ENCODE peak calls at places on chromosomes 11 and 22, in six cellular contexts. B is psoas muscle, E is body of pancreas, M is SK-N-SH, Q is left ventricle myocardium inferior, P is heart left ventricle. F is an unnamed sample. For H3K27me3, the result is how much of the 10 kb centered on the place peaks cover.

GRCh38 chr11:17779861-17780594 is 45.4 kb downstream of the KCNC1 start:
- DNase-seq in B (no peak), E (no peak), M (no peak), Q (no peak), P (no peak), F (no peak)

GRCh38 chr22:23533328-23533762 is 46.7 kb downstream of the IGLL1 start:
- DNase-seq in B (peak), E (no peak), M (peak), Q (no peak), P (peak), F (peak)

GRCh38 chr11:64723907-64724862 is 1.2 kb upstream of the NRXN2 start:
- DNase-seq in B (no peak), E (no peak), M (peak), Q (no peak), P (no peak), F (no peak)

GRCh38 chr22:22210889-22211833 is 33.4 kb upstream of the VPREB1 start:
- DNase-seq in B (no peak), E (no peak), M (no peak), Q (no peak), P (no peak), F (no peak)

GRCh38 chr11:22711880-22712279 is 45.5 kb downstream of the GAS2 start:
- DNase-seq in B (no peak), E (peak), M (no peak), Q (peak), P (peak), F (no peak)

GRCh38 chr11:22317656-22318055 is 20.5 kb upstream of the SLC17A6 start:
- DNase-seq in B (no peak), E (no peak), M (no peak), Q (no peak), P (no peak), F (no peak)

GRCh38 chr22:29914165-29914564 is 31.2 kb downstream of the MTMR3 start:
- DNase-seq in B (no peak), E (no peak), M (peak), Q (no peak), P (no peak), F (no peak)

GRCh38 chr11:64888761-64889511 is 10.5 kb upstream of the EHD1 start:
- DNase-seq in B (no peak), E (peak), M (no peak), Q (no peak), P (no peak), F (no peak)

GRCh38 chr11:3000032-3000961 is 8.2 kb upstream of the NAP1L4 start:
- DNase-seq in B (peak), E (peak), M (peak), Q (peak), P (peak), F (no peak)

GRCh38 chr11:12735262-12735661 is 61.0 kb downstream of the TEAD1 start:
- DNase-seq in B (no peak), E (no peak), M (no peak), Q (no peak), P (no peak), F (no peak)

GRCh38 chr11:70090989-70091388 is 12.9 kb downstream of the ANO1 start:
- DNase-seq in B (peak), E (no peak), M (no peak), Q (peak), P (peak), F (no peak)

GRCh38 chr11:121928597-121929580 is 187.1 kb downstream of the BLID start:
- DNase-seq in B (no peak), E (no peak), M (no peak), Q (no peak), P (no peak), F (no peak)

GRCh38 chr11:64854534-64855502 is 10.4 kb upstream of the CDC42BPG start:
- DNase-seq in B (peak), E (peak), M (no peak), Q (peak), P (peak), F (peak)

GRCh38 chr11:110856993-110857812 is 145.0 kb upstream of the ARHGAP20 start:
- DNase-seq in B (no peak), E (no peak), M (no peak), Q (no peak), P (no peak), F (no peak)

GRCh38 chr11:35318977-35319925 is 100.1 kb downstream of the SLC1A2 start:
- DNase-seq in B (no peak), E (no peak), M (no peak), Q (no peak), P (no peak), F (no peak)

GRCh38 chr11:4862447-4863236 is 13.6 kb upstream of the OR51S1 start:
- DNase-seq in B (no peak), E (no peak), M (no peak), Q (no peak), P (no peak), F (no peak)

GRCh38 chr22:43300891-43301676 is 42.1 kb downstream of the SCUBE1 start:
- DNase-seq in B (peak), E (no peak), M (no peak), Q (no peak), P (no peak), F (no peak)

GRCh38 chr11:111604392-111605009 is 2.3 kb downstream of the SIK2 start:
- DNase-seq in B (no peak), E (no peak), M (peak), Q (no peak), P (no peak), F (no peak)

GRCh38 chr11:65251476-65251875 is 10.3 kb upstream of the POLA2 start:
- DNase-seq in B (no peak), E (no peak), M (no peak), Q (no peak), P (no peak), F (no peak)

GRCh38 chr11:86101493-86101892 is 32.6 kb upstream of the PICALM start:
- DNase-seq in B (no peak), E (no peak), M (no peak), Q (no peak), P (no peak), F (no peak)

GRCh38 chr11:111624602-111625001 is 22.4 kb downstream of the SIK2 start:
- DNase-seq in B (no peak), E (no peak), M (no peak), Q (no peak), P (no peak), F (no peak)

GRCh38 chr11:86134580-86135318 is 65.9 kb upstream of the PICALM start:
- DNase-seq in B (no peak), E (no peak), M (no peak), Q (no peak), P (no peak), F (no peak)

GRCh38 chr11:115548878-115549528 is 44.8 kb upstream of the CADM1 start:
- DNase-seq in B (no peak), E (peak), M (no peak), Q (no peak), P (no peak), F (no peak)

GRCh38 chr11:18563090-18563730 is 25.3 kb downstream of the UEVLD start:
- DNase-seq in B (no peak), E (no peak), M (no peak), Q (no peak), P (no peak), F (no peak)

GRCh38 chr11:19453893-19454292 is 213.1 kb upstream of the E2F8 start:
- DNase-seq in B (peak), E (no peak), M (no peak), Q (no peak), P (no peak), F (no peak)

GRCh38 chr22:32723632-32724031 is 77.9 kb upstream of the TIMP3 start:
- DNase-seq in B (peak), E (peak), M (no peak), Q (peak), P (peak), F (peak)

GRCh38 chr11:35675901-35676610 is 13.5 kb downstream of the TRIM44 start:
- DNase-seq in B (no peak), E (no peak), M (no peak), Q (no peak), P (no peak), F (no peak)

GRCh38 chr22:28703436-28703835 is 23.8 kb upstream of the TTC28 start:
- DNase-seq in B (no peak), E (no peak), M (no peak), Q (no peak), P (no peak), F (no peak)

DNA sequence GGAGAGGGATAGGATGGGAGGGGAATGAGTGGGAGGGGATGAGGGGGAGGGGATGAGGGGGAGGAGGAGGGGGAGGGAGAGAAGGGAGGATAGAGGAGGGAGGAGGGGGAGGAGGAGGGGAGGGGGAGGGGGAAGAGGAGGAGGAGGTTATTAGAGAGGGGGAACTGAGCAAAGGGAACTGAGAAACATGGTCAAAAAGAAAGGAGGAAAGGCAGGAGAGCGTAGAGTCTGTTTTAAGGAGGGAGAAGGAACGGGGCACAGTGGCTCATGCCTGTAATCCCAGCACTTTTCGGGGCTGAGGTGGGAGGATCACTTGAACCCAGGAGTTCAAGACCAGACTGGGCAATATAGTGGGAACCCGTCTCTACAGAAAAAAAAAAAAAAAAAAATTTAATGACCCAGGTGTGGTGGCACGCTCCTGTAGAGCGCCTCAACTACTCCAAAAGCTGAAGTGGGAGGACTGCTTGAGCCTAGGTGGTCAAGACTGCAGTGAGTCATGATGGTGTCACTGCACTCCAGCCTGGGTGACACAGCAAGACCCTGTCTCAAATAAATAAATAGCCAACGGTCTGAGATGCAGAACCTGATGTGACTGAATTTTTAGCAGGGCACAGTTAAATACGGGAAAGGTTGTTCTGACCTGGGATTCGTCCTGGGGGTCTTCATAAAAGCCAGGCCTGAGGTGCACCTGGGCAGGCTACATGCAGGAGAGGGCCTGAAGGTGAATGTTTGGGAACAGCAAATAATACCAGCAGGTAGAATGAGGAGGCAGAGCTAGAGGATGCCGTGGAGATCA is 4.0 kb downstream of the B3GNT6 start:
- DNase-seq in B (no peak), E (no peak), M (no peak), Q (no peak), P (no peak), F (no peak)
- H3K27me3 ChIP-seq in B (under half), E (under half), M (under half), Q (half or more), P (under half), F (under half)

GRCh38 chr22:30947163-30947820 is 21.3 kb downstream of the MORC2 start:
- DNase-seq in B (no peak), E (no peak), M (no peak), Q (peak), P (no peak), F (no peak)

GRCh38 chr22:30944986-30945385 is 23.6 kb downstream of the MORC2 start:
- DNase-seq in B (no peak), E (no peak), M (no peak), Q (no peak), P (no peak), F (no peak)

GRCh38 chr22:30947821-30948454 is 20.6 kb downstream of the MORC2 start:
- DNase-seq in B (no peak), E (no peak), M (peak), Q (no peak), P (no peak), F (no peak)

GRCh38 chr22:30945653-30946052 is 22.9 kb downstream of the MORC2 start:
- DNase-seq in B (no peak), E (no peak), M (no peak), Q (no peak), P (no peak), F (no peak)

GRCh38 chr22:30946354-30946753 is 22.2 kb downstream of the MORC2 start:
- DNase-seq in B (no peak), E (no peak), M (no peak), Q (no peak), P (no peak), F (no peak)
- H3K27ac ChIP-seq in B (no peak), E (no peak), M (no peak), Q (peak), P (peak), F (no peak)

GRCh38 chr11:33630936-33631748 is 69.5 kb downstream of the C11orf91 start:
- DNase-seq in B (no peak), E (no peak), M (no peak), Q (no peak), P (no peak), F (no peak)
- TF ChIP-seq CTCF in B (no peak), E (no peak), M (peak), Q (no peak), P (no peak), F (no peak)

GRCh38 chr11:1570001-1570453 is 2.0 kb downstream of the DUSP8 start:
- DNase-seq in B (no peak), E (no peak), M (peak), Q (no peak), P (no peak), F (no peak)
- H3K27me3 ChIP-seq in B (under half), E (under half), M (under half), Q (under half), P (under half), F (under half)

GRCh38 chr11:63554901-63555218 is 8.3 kb downstream of the PLAAT2 start:
- DNase-seq in B (no peak), E (no peak), M (no peak), Q (no peak), P (no peak), F (no peak)
- H3K27ac ChIP-seq in B (no peak), E (no peak), M (no peak), Q (peak), P (no peak), F (no peak)

GRCh38 chr11:66337103-66337899 is 1.1 kb upstream of the RIN1 start:
- DNase-seq in B (peak), E (no peak), M (peak), Q (no peak), P (peak), F (no peak)
- TF ChIP-seq CTCF in B (no peak), E (no peak), M (no peak), Q (no peak), P (no peak), F (no peak)

DNA sequence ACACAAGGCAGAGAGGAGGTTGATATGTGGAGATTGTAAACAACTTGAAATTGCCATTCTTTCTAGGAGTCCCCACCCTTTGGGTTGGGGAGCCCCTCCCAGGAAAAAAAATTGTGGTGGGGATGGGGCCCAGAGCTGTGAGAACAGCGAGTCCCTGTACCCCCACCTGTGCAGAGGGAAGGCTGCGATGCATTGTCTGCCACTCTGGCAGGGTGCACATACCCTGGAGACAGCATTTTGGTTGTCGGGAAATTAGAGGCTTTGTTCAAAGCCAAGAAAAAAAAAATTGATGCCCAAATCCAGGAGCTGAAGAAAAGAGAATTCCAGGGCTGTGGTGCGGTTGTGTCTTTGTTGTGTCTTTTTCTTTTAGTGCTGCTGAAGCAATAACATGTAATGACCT is 8.2 kb upstream of the PKNOX2 start:
- DNase-seq in B (no peak), E (no peak), M (no peak), Q (no peak), P (no peak), F (peak)
- H3K27me3 ChIP-seq in B (under half), E (under half), M (under half), Q (under half), P (under half), F (under half)

GRCh38 chr11:10487002-10487647 is 32.1 kb downstream of the AMPD3 start:
- DNase-seq in B (no peak), E (no peak), M (no peak), Q (no peak), P (no peak), F (no peak)
- H3K27ac ChIP-seq in B (no peak), E (no peak), M (no peak), Q (no peak), P (no peak), F (peak)

GRCh38 chr11:27902981-27903624 is 202.8 kb upstream of the BDNF start:
- DNase-seq in B (no peak), E (no peak), M (no peak), Q (no peak), P (no peak), F (no peak)
- TF ChIP-seq CTCF in B (no peak), E (no peak), M (no peak), Q (no peak), P (no peak), F (no peak)

GRCh38 chr22:39115976-39116621 is 19.1 kb downstream of the APOBEC3H start:
- DNase-seq in B (peak), E (no peak), M (no peak), Q (no peak), P (no peak), F (no peak)
- H3K27me3 ChIP-seq in B (under half), E (under half), M (under half), Q (half or more), P (under half), F (under half)

F was measured in RWPE2.